ENCODE peak calls at places on chromosomes 2 and 18, in ten cellular contexts. N, X, K, J, B, R, M, A, U and H are unnamed samples.

GRCh38 chr2:234496442-234496834 is 443 bp downstream of the ARL4C start:
- DNase-seq in X (no peak), R (no peak), K (peak), M (peak), A (peak), U (no peak), B (peak), J (no peak), N (peak), H (peak)

GRCh38 chr18:75031717-75032317 is 177.1 kb downstream of the PTGR3 start:
- DNase-seq in U (peak), N (no peak), M (no peak), J (no peak), B (no peak), A (no peak), R (no peak), X (no peak), K (peak), H (no peak)

GRCh38 chr2:210531050-210531449 is 25.3 kb upstream of the CPS1 start:
- DNase-seq in J (no peak), B (no peak), A (no peak), N (no peak), K (no peak), X (no peak), U (no peak), R (no peak), M (no peak), H (no peak)

GRCh38 chr2:165074884-165075283 is 119.6 kb upstream of the SLC38A11 start:
- DNase-seq in N (no peak), U (no peak), K (no peak), R (no peak), B (no peak), J (no peak), A (no peak), M (no peak), X (no peak), H (no peak)

GRCh38 chr18:44231936-44232335 is 448.8 kb upstream of the SETBP1 start:
- DNase-seq in A (no peak), J (no peak), X (no peak), U (no peak), B (no peak), M (no peak), K (no peak), R (no peak), N (no peak), H (no peak)

GRCh38 chr2:109513749-109514588 is 99.8 kb downstream of the SEPTIN10 start:
- DNase-seq in N (no peak), B (peak), J (no peak), X (no peak), R (no peak), M (no peak), U (peak), K (peak), A (peak), H (no peak)

GRCh38 chr18:59569321-59569720 is 127.9 kb downstream of the CCBE1 start:
- DNase-seq in M (no peak), X (no peak), K (no peak), U (no peak), N (no peak), A (no peak), B (no peak), J (no peak), R (no peak), H (no peak)

GRCh38 chr18:934518-935123 is 29.9 kb downstream of the ADCYAP1 start:
- DNase-seq in J (no peak), K (peak), R (peak), M (peak), A (no peak), X (no peak), U (no peak), N (no peak), B (peak), H (no peak)

GRCh38 chr18:69968073-69968472 is 20.4 kb upstream of the CD226 start:
- DNase-seq in N (no peak), J (no peak), R (peak), A (no peak), B (no peak), K (no peak), X (no peak), M (peak), U (no peak), H (no peak)

GRCh38 chr18:53944721-53945120 is 279.7 kb downstream of the MBD2 start:
- DNase-seq in A (no peak), B (peak), K (no peak), X (no peak), R (peak), J (no peak), N (no peak), M (no peak), U (no peak), H (no peak)

GRCh38 chr2:208352644-208353567 is 53.7 kb upstream of the PTH2R start:
- DNase-seq in B (no peak), M (no peak), X (no peak), K (no peak), J (no peak), R (no peak), U (no peak), A (no peak), N (no peak), H (no peak)